ENCODE peak calls at places on chromosome 13, in six cellular contexts. One of them, this sample, is unnamed.
A peak's percentile ranks its signal among the peaks of the same experiment; 100 is the strongest.

GRCh38 chr13:36819811-36820140 is 754 bp downstream of the RFXAP start:
- DNase-seq in mammary epithelial cell: peak; percentile 20
- DNase-seq in GM23248: peak; percentile 52
- DNase-seq in cardiac fibroblast: peak; percentile 38
- DNase-seq in epithelial cell of esophagus: peak; percentile 20
- DNase-seq in colonic mucosa: no peak
- DNase-seq in this sample: no peak

GRCh38 chr13:75129331-75129730 is 352.6 kb downstream of the TBC1D4 start:
- DNase-seq in mammary epithelial cell: peak; percentile 17
- DNase-seq in GM23248: peak; percentile 55
- DNase-seq in cardiac fibroblast: no peak
- DNase-seq in epithelial cell of esophagus: no peak
- DNase-seq in colonic mucosa: no peak
- DNase-seq in this sample: no peak

GRCh38 chr13:89746554-89746953 is 1600.9 kb upstream of the MIR17HG start:
- DNase-seq in mammary epithelial cell: no peak
- DNase-seq in GM23248: no peak
- DNase-seq in cardiac fibroblast: no peak
- DNase-seq in epithelial cell of esophagus: no peak
- DNase-seq in colonic mucosa: no peak
- DNase-seq in this sample: no peak

GRCh38 chr13:108877300-108877699 is 247.9 kb downstream of the MYO16 start:
- DNase-seq in mammary epithelial cell: peak; percentile 25
- DNase-seq in GM23248: peak; percentile 38
- DNase-seq in cardiac fibroblast: peak; percentile 43
- DNase-seq in epithelial cell of esophagus: peak; percentile 63
- DNase-seq in colonic mucosa: no peak
- DNase-seq in this sample: no peak

GRCh38 chr13:113969973-113970611 is 3.8 kb downstream of the C13orf46 start:
- DNase-seq in mammary epithelial cell: peak; percentile 51
- DNase-seq in GM23248: no peak
- DNase-seq in cardiac fibroblast: no peak
- DNase-seq in epithelial cell of esophagus: peak; percentile 52
- DNase-seq in colonic mucosa: peak; percentile 70
- DNase-seq in this sample: no peak

GRCh38 chr13:74074723-74075122 is 59.5 kb downstream of the KLF12 start:
- DNase-seq in mammary epithelial cell: peak; percentile 24
- DNase-seq in GM23248: peak; percentile 52
- DNase-seq in cardiac fibroblast: peak; percentile 53
- DNase-seq in epithelial cell of esophagus: peak; percentile 46
- DNase-seq in colonic mucosa: no peak
- DNase-seq in this sample: no peak

GRCh38 chr13:106212436-106213010 is 322.9 kb downstream of the EFNB2 start:
- DNase-seq in mammary epithelial cell: no peak
- DNase-seq in GM23248: no peak
- DNase-seq in cardiac fibroblast: no peak
- DNase-seq in epithelial cell of esophagus: no peak
- DNase-seq in colonic mucosa: no peak
- DNase-seq in this sample: no peak

GRCh38 chr13:79432992-79433391 is 26.9 kb upstream of the RBM26 start:
- DNase-seq in mammary epithelial cell: no peak
- DNase-seq in GM23248: no peak
- DNase-seq in cardiac fibroblast: no peak
- DNase-seq in epithelial cell of esophagus: no peak
- DNase-seq in colonic mucosa: no peak
- DNase-seq in this sample: no peak

GRCh38 chr13:94706854-94707399 is 5.4 kb downstream of the SOX21 start:
- DNase-seq in mammary epithelial cell: no peak
- DNase-seq in GM23248: no peak
- DNase-seq in cardiac fibroblast: no peak
- DNase-seq in epithelial cell of esophagus: no peak
- DNase-seq in colonic mucosa: no peak
- DNase-seq in this sample: no peak

GRCh38 chr13:113666324-113666660 is 727 bp upstream of the GRK1 start:
- DNase-seq in mammary epithelial cell: no peak
- DNase-seq in GM23248: no peak
- DNase-seq in cardiac fibroblast: no peak
- DNase-seq in epithelial cell of esophagus: no peak
- DNase-seq in colonic mucosa: no peak
- DNase-seq in this sample: peak; percentile 2

GRCh38 chr13:94343243-94343585 is 136.3 kb downstream of the DCT start:
- DNase-seq in mammary epithelial cell: no peak
- DNase-seq in GM23248: no peak
- DNase-seq in cardiac fibroblast: peak; percentile 47
- DNase-seq in epithelial cell of esophagus: no peak
- DNase-seq in colonic mucosa: no peak
- DNase-seq in this sample: no peak

GRCh38 chr13:27920677-27921420 is 1.0 kb downstream of the PDX1 start:
- DNase-seq in mammary epithelial cell: peak; percentile 39
- DNase-seq in GM23248: peak; percentile 46
- DNase-seq in cardiac fibroblast: no peak
- DNase-seq in epithelial cell of esophagus: peak; percentile 20
- DNase-seq in colonic mucosa: no peak
- DNase-seq in this sample: no peak

GRCh38 chr13:45416521-45417125 is 1.6 kb downstream of the SLC25A30 start:
- DNase-seq in mammary epithelial cell: no peak
- DNase-seq in GM23248: no peak
- DNase-seq in cardiac fibroblast: no peak
- DNase-seq in epithelial cell of esophagus: no peak
- DNase-seq in colonic mucosa: no peak
- DNase-seq in this sample: no peak

GRCh38 chr13:51524846-51525566 is 59.3 kb upstream of the WDFY2 start:
- DNase-seq in mammary epithelial cell: no peak
- DNase-seq in GM23248: peak; percentile 91
- DNase-seq in cardiac fibroblast: peak; percentile 84
- DNase-seq in epithelial cell of esophagus: peak; percentile 75
- DNase-seq in colonic mucosa: no peak
- DNase-seq in this sample: no peak

GRCh38 chr13:44051405-44051804 is 171.7 kb downstream of the LACC1 start:
- DNase-seq in mammary epithelial cell: no peak
- DNase-seq in GM23248: no peak
- DNase-seq in cardiac fibroblast: no peak
- DNase-seq in epithelial cell of esophagus: no peak
- DNase-seq in colonic mucosa: no peak
- DNase-seq in this sample: no peak

GRCh38 chr13:92512852-92513251 is 713.8 kb upstream of the GPC6 start:
- DNase-seq in mammary epithelial cell: no peak
- DNase-seq in GM23248: no peak
- DNase-seq in cardiac fibroblast: no peak
- DNase-seq in epithelial cell of esophagus: no peak
- DNase-seq in colonic mucosa: no peak
- DNase-seq in this sample: no peak

GRCh38 chr13:54029720-54030119 is 1001.1 kb downstream of the OLFM4 start:
- DNase-seq in mammary epithelial cell: no peak
- DNase-seq in GM23248: no peak
- DNase-seq in cardiac fibroblast: no peak
- DNase-seq in epithelial cell of esophagus: no peak
- DNase-seq in colonic mucosa: no peak
- DNase-seq in this sample: no peak

GRCh38 chr13:97076898-97077297 is 82.6 kb upstream of the OXGR1 start:
- DNase-seq in mammary epithelial cell: no peak
- DNase-seq in GM23248: no peak
- DNase-seq in cardiac fibroblast: peak; percentile 25
- DNase-seq in epithelial cell of esophagus: peak; percentile 10
- DNase-seq in colonic mucosa: no peak
- DNase-seq in this sample: no peak

GRCh38 chr13:36192166-36192565 is 22.2 kb downstream of the SOHLH2 start:
- DNase-seq in mammary epithelial cell: no peak
- DNase-seq in GM23248: peak; percentile 17
- DNase-seq in cardiac fibroblast: peak; percentile 23
- DNase-seq in epithelial cell of esophagus: no peak
- DNase-seq in colonic mucosa: no peak
- DNase-seq in this sample: no peak

GRCh38 chr13:70339738-70340137 is 231.5 kb upstream of the KLHL1 start:
- DNase-seq in mammary epithelial cell: peak; percentile 2
- DNase-seq in GM23248: peak; percentile 1
- DNase-seq in cardiac fibroblast: peak; percentile 0
- DNase-seq in epithelial cell of esophagus: peak; percentile 57
- DNase-seq in colonic mucosa: peak; percentile 20
- DNase-seq in this sample: no peak

GRCh38 chr13:91988331-91988730 is 589.9 kb downstream of the GPC5 start:
- DNase-seq in mammary epithelial cell: no peak
- DNase-seq in GM23248: no peak
- DNase-seq in cardiac fibroblast: no peak
- DNase-seq in epithelial cell of esophagus: no peak
- DNase-seq in colonic mucosa: no peak
- DNase-seq in this sample: no peak

GRCh38 chr13:109130093-109130835 is 500.9 kb downstream of the MYO16 start:
- DNase-seq in mammary epithelial cell: no peak
- DNase-seq in GM23248: no peak
- DNase-seq in cardiac fibroblast: no peak
- DNase-seq in epithelial cell of esophagus: no peak
- DNase-seq in colonic mucosa: no peak
- DNase-seq in this sample: no peak

GRCh38 chr13:73757471-73758233 is 376.6 kb downstream of the KLF12 start:
- DNase-seq in mammary epithelial cell: no peak
- DNase-seq in GM23248: peak; percentile 2
- DNase-seq in cardiac fibroblast: no peak
- DNase-seq in epithelial cell of esophagus: no peak
- DNase-seq in colonic mucosa: no peak
- DNase-seq in this sample: no peak

GRCh38 chr13:23995283-23996073 is 98.2 kb upstream of the C1QTNF9B start:
- DNase-seq in mammary epithelial cell: no peak
- DNase-seq in GM23248: no peak
- DNase-seq in cardiac fibroblast: no peak
- DNase-seq in epithelial cell of esophagus: no peak
- DNase-seq in colonic mucosa: no peak
- DNase-seq in this sample: no peak

GRCh38 chr13:29537736-29538624 is 57.5 kb downstream of the SLC7A1 start:
- DNase-seq in mammary epithelial cell: no peak
- DNase-seq in GM23248: peak; percentile 45
- DNase-seq in cardiac fibroblast: no peak
- DNase-seq in epithelial cell of esophagus: no peak
- DNase-seq in colonic mucosa: no peak
- DNase-seq in this sample: no peak

GRCh38 chr13:39501711-39502324 is 101.2 kb downstream of the LHFPL6 start:
- DNase-seq in mammary epithelial cell: no peak
- DNase-seq in GM23248: no peak
- DNase-seq in cardiac fibroblast: no peak
- DNase-seq in epithelial cell of esophagus: no peak
- DNase-seq in colonic mucosa: no peak
- DNase-seq in this sample: no peak

GRCh38 chr13:70723732-70724131 is 615.5 kb upstream of the KLHL1 start:
- DNase-seq in mammary epithelial cell: no peak
- DNase-seq in GM23248: no peak
- DNase-seq in cardiac fibroblast: peak; percentile 9
- DNase-seq in epithelial cell of esophagus: peak; percentile 30
- DNase-seq in colonic mucosa: no peak
- DNase-seq in this sample: no peak

GRCh38 chr13:110531671-110532083 is 29.8 kb downstream of the RAB20 start:
- DNase-seq in mammary epithelial cell: no peak
- DNase-seq in GM23248: no peak
- DNase-seq in cardiac fibroblast: no peak
- DNase-seq in epithelial cell of esophagus: no peak
- DNase-seq in colonic mucosa: no peak
- DNase-seq in this sample: no peak

GRCh38 chr13:65595881-65596280 is 1634.3 kb downstream of the PCDH9 start:
- DNase-seq in mammary epithelial cell: no peak
- DNase-seq in GM23248: peak; percentile 1
- DNase-seq in cardiac fibroblast: peak; percentile 48
- DNase-seq in epithelial cell of esophagus: no peak
- DNase-seq in colonic mucosa: no peak
- DNase-seq in this sample: no peak

GRCh38 chr13:69565334-69565733 is 542.3 kb upstream of the ATXN8OS start:
- DNase-seq in mammary epithelial cell: peak; percentile 45
- DNase-seq in GM23248: peak; percentile 10
- DNase-seq in cardiac fibroblast: peak; percentile 9
- DNase-seq in epithelial cell of esophagus: peak; percentile 76
- DNase-seq in colonic mucosa: peak; percentile 20
- DNase-seq in this sample: no peak

GRCh38 chr13:46145950-46146349 is 36.0 kb downstream of the LCP1 start:
- DNase-seq in mammary epithelial cell: no peak
- DNase-seq in GM23248: no peak
- DNase-seq in cardiac fibroblast: no peak
- DNase-seq in epithelial cell of esophagus: no peak
- DNase-seq in colonic mucosa: no peak
- DNase-seq in this sample: no peak

GRCh38 chr13:25267715-25268114 is 19.6 kb downstream of the MTMR6 start:
- DNase-seq in mammary epithelial cell: no peak
- DNase-seq in GM23248: peak; percentile 45
- DNase-seq in cardiac fibroblast: peak; percentile 38
- DNase-seq in epithelial cell of esophagus: peak; percentile 17
- DNase-seq in colonic mucosa: no peak
- DNase-seq in this sample: no peak

GRCh38 chr13:98141509-98141908 is 1.4 kb upstream of the FARP1 start:
- DNase-seq in mammary epithelial cell: no peak
- DNase-seq in GM23248: no peak
- DNase-seq in cardiac fibroblast: no peak
- DNase-seq in epithelial cell of esophagus: no peak
- DNase-seq in colonic mucosa: no peak
- DNase-seq in this sample: no peak
- H3K4me3 ChIP-seq in mammary epithelial cell: no peak overlapping the region
- H3K4me3 ChIP-seq in GM23248: no peak overlapping the region
- H3K4me3 ChIP-seq in cardiac fibroblast: no peak overlapping the region
- H3K4me3 ChIP-seq in epithelial cell of esophagus: no peak overlapping the region
- H3K4me3 ChIP-seq in colonic mucosa: no peak overlapping the region
- H3K4me3 ChIP-seq in this sample: no peak overlapping the region

GRCh38 chr13:112069063-112069726 is 2.2 kb downstream of the SOX1 start:
- DNase-seq in mammary epithelial cell: no peak
- DNase-seq in GM23248: no peak
- DNase-seq in cardiac fibroblast: no peak
- DNase-seq in epithelial cell of esophagus: no peak
- DNase-seq in colonic mucosa: no peak
- DNase-seq in this sample: no peak
- H3K4me3 ChIP-seq in mammary epithelial cell: no peak overlapping the region
- H3K4me3 ChIP-seq in GM23248: no peak overlapping the region
- H3K4me3 ChIP-seq in cardiac fibroblast: no peak overlapping the region
- H3K4me3 ChIP-seq in epithelial cell of esophagus: no peak overlapping the region
- H3K4me3 ChIP-seq in colonic mucosa: no peak overlapping the region
- H3K4me3 ChIP-seq in this sample: no peak overlapping the region

GRCh38 chr13:66803013-66803739 is 427.0 kb downstream of the PCDH9 start:
- DNase-seq in mammary epithelial cell: no peak
- DNase-seq in GM23248: no peak
- DNase-seq in cardiac fibroblast: no peak
- DNase-seq in epithelial cell of esophagus: no peak
- DNase-seq in colonic mucosa: no peak
- DNase-seq in this sample: no peak
- H3K4me3 ChIP-seq in mammary epithelial cell: no peak overlapping the region
- H3K4me3 ChIP-seq in GM23248: no peak overlapping the region
- H3K4me3 ChIP-seq in cardiac fibroblast: no peak overlapping the region
- H3K4me3 ChIP-seq in epithelial cell of esophagus: no peak overlapping the region
- H3K4me3 ChIP-seq in colonic mucosa: no peak overlapping the region
- H3K4me3 ChIP-seq in this sample: no peak overlapping the region

GRCh38 chr13:33204130-33204927 is 81.2 kb downstream of the STARD13 start:
- DNase-seq in mammary epithelial cell: no peak
- DNase-seq in GM23248: peak; percentile 94
- DNase-seq in cardiac fibroblast: peak; percentile 94
- DNase-seq in epithelial cell of esophagus: no peak
- DNase-seq in colonic mucosa: no peak
- DNase-seq in this sample: peak; percentile 86
- H3K4me3 ChIP-seq in mammary epithelial cell: no peak overlapping the region
- H3K4me3 ChIP-seq in GM23248: peak overlapping the region; percentile 61
- H3K4me3 ChIP-seq in cardiac fibroblast: peak overlapping the region; percentile 4
- H3K4me3 ChIP-seq in epithelial cell of esophagus: no peak overlapping the region
- H3K4me3 ChIP-seq in colonic mucosa: peak overlapping the region; percentile 1
- H3K4me3 ChIP-seq in this sample: peak overlapping the region; percentile 31

This sample was measured in uterus.